ENCODE peak calls at places on chromosomes 11 and 22, in eight cellular contexts. O, I, J, V, H, B, L and A are unnamed samples. For H3K4me1, the result is how much of the 10 kb centered on the place peaks cover.

GRCh38 chr11:10294289-10294953 is 402 bp upstream of the SBF2 start:
- DNase-seq in O (peak), I (no peak), J (no peak), V (peak), H (no peak), B (peak), L (peak), A (no peak)

GRCh38 chr11:7251836-7252682 is at the start of gene SYT9:
- DNase-seq in O (peak), I (no peak), J (peak), V (peak), H (peak), B (peak), L (peak), A (no peak)

GRCh38 chr22:47567126-47567730 is 804.8 kb downstream of the TBC1D22A start:
- DNase-seq in O (no peak), I (no peak), J (no peak), V (no peak), H (no peak), B (no peak), L (no peak), A (no peak)

GRCh38 chr11:70400643-70401042 is 2.3 kb downstream of the CTTN start:
- DNase-seq in O (no peak), I (no peak), J (no peak), V (no peak), H (no peak), B (no peak), L (no peak), A (no peak)

GRCh38 chr11:129766858-129767604 is 48.6 kb upstream of the TMEM45B start:
- DNase-seq in O (no peak), I (no peak), J (peak), V (peak), H (peak), B (peak), L (peak), A (no peak)

GRCh38 chr11:58524232-58525036 is 16.5 kb upstream of the OR5B21 start:
- DNase-seq in O (peak), I (peak), J (peak), V (peak), H (peak), B (peak), L (peak), A (peak)

GRCh38 chr22:42270178-42270511 is 308 bp downstream of the TCF20 start:
- DNase-seq in O (no peak), I (no peak), J (no peak), V (no peak), H (no peak), B (no peak), L (peak), A (no peak)

GRCh38 chr11:46655631-46656030 is 38.3 kb downstream of the ATG13 start:
- DNase-seq in O (no peak), I (no peak), J (no peak), V (no peak), H (no peak), B (no peak), L (no peak), A (no peak)

GRCh38 chr22:41940853-41941765 is 5.8 kb downstream of the CENPM start:
- DNase-seq in O (peak), I (peak), J (peak), V (peak), H (peak), B (peak), L (peak), A (peak)

GRCh38 chr11:36156486-36157150 is 132.6 kb downstream of the COMMD9 start:
- DNase-seq in O (no peak), I (no peak), J (no peak), V (no peak), H (no peak), B (no peak), L (no peak), A (no peak)

GRCh38 chr11:128054323-128054910 is 532.9 kb downstream of the ETS1 start:
- DNase-seq in O (no peak), I (no peak), J (no peak), V (peak), H (no peak), B (no peak), L (no peak), A (no peak)

GRCh38 chr11:28559497-28559896 is 451.3 kb downstream of the METTL15 start:
- DNase-seq in O (no peak), I (no peak), J (no peak), V (no peak), H (peak), B (no peak), L (no peak), A (no peak)

GRCh38 chr22:43079742-43080141 is 9.4 kb downstream of the TTLL1 start:
- DNase-seq in O (no peak), I (no peak), J (no peak), V (no peak), H (no peak), B (no peak), L (no peak), A (no peak)

GRCh38 chr11:19713221-19714092 is 820 bp downstream of the NAV2 start:
- DNase-seq in O (peak), I (no peak), J (no peak), V (no peak), H (no peak), B (no peak), L (peak), A (no peak)

GRCh38 chr22:22710719-22711531 is 66.5 kb downstream of the GGTLC2 start:
- DNase-seq in O (no peak), I (peak), J (peak), V (no peak), H (peak), B (peak), L (peak), A (peak)

GRCh38 chr11:109547356-109548027 is 125.5 kb downstream of the C11orf87 start:
- DNase-seq in O (no peak), I (no peak), J (no peak), V (peak), H (no peak), B (no peak), L (no peak), A (no peak)

GRCh38 chr11:8070417-8071101 is 10.5 kb upstream of the TUB start:
- DNase-seq in O (peak), I (no peak), J (no peak), V (peak), H (no peak), B (no peak), L (no peak), A (no peak)

DNA sequence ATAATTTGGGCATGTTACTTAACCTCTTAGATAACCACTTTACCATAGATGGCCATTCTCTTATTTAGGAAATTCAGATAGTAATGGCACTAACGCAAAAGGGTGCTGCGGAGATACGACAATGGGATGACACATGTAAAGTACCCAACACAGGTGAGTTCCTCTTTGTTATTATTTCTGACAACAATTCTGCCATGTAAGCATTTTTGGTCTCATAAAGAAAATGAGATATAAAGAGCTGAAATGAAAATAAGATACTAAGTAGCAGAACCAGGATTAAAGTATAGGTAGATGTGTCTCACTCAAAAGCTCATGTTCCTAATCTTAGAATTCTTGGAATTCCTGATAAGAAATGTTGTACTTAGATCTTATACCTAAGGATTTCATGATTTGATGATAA is 260.2 kb upstream of the CCDC90B start:
- DNase-seq in O (no peak), I (no peak), J (no peak), V (no peak), H (no peak), B (no peak), L (no peak), A (no peak)
- H3K4me1 ChIP-seq in O (under half), I (under half), J (under half), V (under half), H (under half), B (under half), L (under half), A (under half)

DNA sequence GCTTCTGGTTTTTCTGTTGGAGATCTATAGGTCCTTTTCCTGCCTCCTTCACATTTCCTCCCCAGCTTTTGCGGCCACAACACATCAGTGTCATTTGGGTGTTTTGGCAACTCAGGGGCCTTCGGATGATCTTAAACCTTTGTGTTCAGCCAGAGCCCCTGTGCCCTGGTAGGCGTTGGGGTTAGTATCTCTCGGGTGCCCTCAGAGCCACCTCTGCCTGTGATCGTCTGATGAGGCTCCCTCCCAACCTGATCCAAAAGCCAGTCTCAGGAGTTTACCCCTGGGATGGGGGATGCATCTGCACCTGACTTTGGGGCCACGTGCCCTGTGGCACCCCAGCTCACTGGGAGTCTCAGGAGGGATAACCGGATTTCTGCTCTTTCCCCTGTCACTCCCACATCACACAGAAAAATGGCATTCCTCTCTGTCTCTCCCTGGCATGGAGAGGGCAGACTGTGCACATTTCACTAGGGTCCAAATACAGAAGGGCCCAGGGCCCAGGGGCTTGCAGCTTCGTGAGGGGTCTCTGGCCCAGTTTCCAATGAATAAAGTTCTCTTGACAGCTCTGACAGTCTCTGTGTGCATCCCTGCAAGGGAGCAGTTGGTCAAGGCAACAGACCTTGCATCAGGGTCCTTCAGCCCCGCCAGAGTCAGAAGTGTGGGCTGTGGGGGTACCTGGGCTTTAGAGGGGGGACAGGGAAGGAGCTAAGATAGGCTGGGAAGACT is 2.6 kb downstream of the RNF26 start:
- DNase-seq in O (no peak), I (no peak), J (no peak), V (no peak), H (no peak), B (no peak), L (no peak), A (no peak)
- H3K4me1 ChIP-seq in O (half or more), I (under half), J (half or more), V (under half), H (under half), B (under half), L (under half), A (under half)

GRCh38 chr11:126219547-126219946 is 8.0 kb downstream of the FAM118B start:
- DNase-seq in O (no peak), I (no peak), J (no peak), V (no peak), H (no peak), B (no peak), L (peak), A (no peak)
- H3K4me1 ChIP-seq in O (under half), I (under half), J (under half), V (under half), H (under half), B (under half), L (under half), A (under half)

GRCh38 chr11:74010306-74010981 is 1.6 kb upstream of the UCP3 start:
- DNase-seq in O (no peak), I (no peak), J (no peak), V (no peak), H (no peak), B (no peak), L (no peak), A (no peak)

GRCh38 chr11:74011360-74012071 is 2.6 kb upstream of the UCP3 start:
- DNase-seq in O (no peak), I (peak), J (no peak), V (no peak), H (no peak), B (no peak), L (no peak), A (no peak)

GRCh38 chr11:74008373-74009229 is at the start of gene UCP3:
- DNase-seq in O (no peak), I (no peak), J (no peak), V (no peak), H (no peak), B (no peak), L (no peak), A (no peak)

GRCh38 chr11:74009230-74009547 is 304 bp upstream of the UCP3 start:
- DNase-seq in O (no peak), I (no peak), J (no peak), V (no peak), H (no peak), B (no peak), L (no peak), A (no peak)

DNA sequence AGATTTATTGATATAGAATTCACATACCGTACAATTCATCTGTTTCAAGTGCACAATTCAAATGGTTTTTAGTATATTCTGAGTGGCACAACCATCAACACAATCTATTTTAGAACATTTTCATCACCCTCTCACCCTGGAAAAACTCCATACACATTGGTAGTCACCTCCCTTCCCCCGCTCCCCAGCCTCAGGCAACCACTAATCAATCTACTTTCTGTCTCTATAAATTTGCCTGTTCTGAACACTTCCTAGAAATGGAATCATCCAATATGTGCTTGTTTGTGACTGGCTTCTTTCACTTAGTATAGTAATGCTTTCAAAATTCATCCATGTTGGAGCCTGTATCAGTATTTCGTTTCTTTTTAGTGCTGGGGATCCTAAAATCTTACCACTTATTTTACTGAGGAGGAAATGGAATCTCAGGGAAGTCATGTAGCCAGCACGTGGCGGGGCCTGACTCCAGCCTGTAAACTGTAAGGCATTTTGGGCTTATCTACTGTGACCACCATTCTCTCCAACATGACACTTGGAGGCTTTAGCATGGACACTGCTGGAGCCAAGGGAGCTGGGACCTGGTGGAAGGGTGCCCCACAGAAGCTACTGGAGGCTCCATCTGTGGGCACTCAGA is 905 bp upstream of the UCP3 start:
- DNase-seq in O (no peak), I (no peak), J (no peak), V (no peak), H (no peak), B (no peak), L (no peak), A (no peak)
- H3K4me1 ChIP-seq in O (under half), I (half or more), J (under half), V (under half), H (under half), B (under half), L (under half), A (under half)

GRCh38 chr11:95296165-95296564 is 65.2 kb upstream of the SESN3 start:
- DNase-seq in O (no peak), I (no peak), J (peak), V (no peak), H (no peak), B (no peak), L (no peak), A (no peak)

GRCh38 chr11:95297680-95298452 is 66.9 kb upstream of the SESN3 start:
- DNase-seq in O (no peak), I (no peak), J (no peak), V (no peak), H (no peak), B (no peak), L (no peak), A (no peak)

GRCh38 chr11:95296621-95297025 is 65.6 kb upstream of the SESN3 start:
- DNase-seq in O (no peak), I (no peak), J (no peak), V (no peak), H (no peak), B (no peak), L (no peak), A (no peak)

GRCh38 chr11:95301497-95301896 is 70.5 kb upstream of the SESN3 start:
- DNase-seq in O (no peak), I (no peak), J (peak), V (peak), H (no peak), B (no peak), L (no peak), A (no peak)

DNA sequence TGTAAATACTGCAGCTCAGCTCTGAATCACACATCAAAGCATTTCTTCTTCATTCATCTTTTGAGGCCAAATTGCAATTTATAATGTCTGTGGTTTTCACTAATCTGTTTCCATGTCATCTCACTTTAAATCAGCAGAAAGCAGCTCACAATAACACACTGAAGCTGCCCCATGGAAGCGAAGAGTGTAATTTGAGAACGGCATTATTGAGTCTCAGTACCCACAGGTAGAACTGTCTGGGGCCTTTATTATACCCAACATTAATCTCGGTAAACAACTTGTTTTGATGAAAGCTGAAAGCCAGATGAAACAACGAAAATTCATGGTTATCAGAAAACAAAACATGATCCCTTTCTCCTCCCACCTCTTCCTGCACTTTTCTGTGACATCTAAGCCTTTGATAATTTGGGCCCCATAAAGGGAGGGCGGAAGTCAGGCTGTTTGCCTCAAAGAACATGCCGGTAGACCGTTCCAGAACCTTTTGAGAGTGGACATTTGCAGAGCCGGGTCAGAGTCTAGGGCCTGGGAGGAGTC is 68.1 kb upstream of the SESN3 start:
- DNase-seq in O (no peak), I (no peak), J (no peak), V (no peak), H (no peak), B (no peak), L (no peak), A (no peak)
- H3K4me1 ChIP-seq in O (under half), I (under half), J (under half), V (under half), H (under half), B (under half), L (under half), A (under half)

GRCh38 chr11:339963-340362 is 19.3 kb upstream of the IFITM3 start:
- DNase-seq in O (no peak), I (no peak), J (no peak), V (no peak), H (no peak), B (no peak), L (no peak), A (no peak)
- H3K4me1 ChIP-seq in O (under half), I (under half), J (under half), V (under half), H (under half), B (under half), L (under half), A (under half)

DNA sequence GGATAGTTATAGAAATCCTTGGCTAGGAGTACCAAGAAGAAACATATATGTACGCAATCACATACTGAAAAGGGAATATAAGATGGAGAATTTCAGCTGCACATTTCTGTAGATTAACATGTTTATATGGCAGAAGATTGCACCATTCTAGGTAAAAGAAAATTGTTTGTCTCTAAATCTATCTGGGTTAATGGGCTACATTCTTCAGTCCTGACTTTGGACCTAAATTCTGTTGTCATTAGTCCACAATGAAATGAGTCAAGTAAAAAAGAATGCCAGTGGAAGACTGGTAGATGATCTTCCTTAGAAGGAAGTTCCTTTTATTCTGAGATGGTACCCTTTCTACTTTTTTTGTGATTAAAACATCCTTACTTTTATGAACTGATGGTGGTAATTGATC is 51.2 kb downstream of the UBASH3B start:
- DNase-seq in O (no peak), I (no peak), J (no peak), V (peak), H (no peak), B (no peak), L (no peak), A (no peak)
- H3K4me1 ChIP-seq in O (under half), I (under half), J (under half), V (half or more), H (under half), B (under half), L (under half), A (under half)